ENCODE peak calls at places on chromosomes 4 and X, in five cellular contexts. One of them, this sample, is unnamed.

GRCh38 chr4:8502836-8503585 is 62.4 kb downstream of the TRMT44 start:
- DNase-seq in K562: no peak
- DNase-seq in kidney: no peak
- DNase-seq in HCT116: no peak
- DNase-seq in GM23248: no peak
- DNase-seq in this sample: no peak

GRCh38 chr4:27048350-27049100 is 187.9 kb downstream of the STIM2 start:
- DNase-seq in K562: peak; percentile 65
- DNase-seq in GM23248: peak; percentile 61
- DNase-seq in kidney: no peak
- DNase-seq in HCT116: peak; percentile 21
- DNase-seq in this sample: no peak

GRCh38 chr4:86498560-86499166 is 95.5 kb upstream of the PTPN13 start:
- DNase-seq in K562: peak; percentile 34
- DNase-seq in GM23248: peak; percentile 79
- DNase-seq in kidney: no peak
- DNase-seq in HCT116: peak; percentile 47
- DNase-seq in this sample: no peak

GRCh38 chr4:32706893-32707292 is 1986.7 kb downstream of the PCDH7 start:
- DNase-seq in GM23248: no peak
- DNase-seq in HCT116: no peak
- DNase-seq in kidney: no peak
- DNase-seq in K562: no peak
- DNase-seq in this sample: no peak

GRCh38 chrX:154136627-154137161 is 7.3 kb upstream of the OPN1LW start:
- DNase-seq in kidney: peak; percentile 88
- DNase-seq in HCT116: peak; percentile 21
- DNase-seq in K562: peak; percentile 81
- DNase-seq in GM23248: peak; percentile 73
- DNase-seq in this sample: peak; percentile 80

GRCh38 chrX:130869239-130869638 is 33.8 kb downstream of the ENOX2 start:
- DNase-seq in HCT116: no peak
- DNase-seq in GM23248: peak; percentile 60
- DNase-seq in K562: no peak
- DNase-seq in kidney: no peak
- DNase-seq in this sample: no peak

GRCh38 chr4:93080316-93080715 is 748.2 kb upstream of the ATOH1 start:
- DNase-seq in HCT116: no peak
- DNase-seq in kidney: no peak
- DNase-seq in K562: no peak
- DNase-seq in GM23248: no peak
- DNase-seq in this sample: no peak

GRCh38 chrX:42978655-42979379 is 200.9 kb upstream of the PPP1R2C start:
- DNase-seq in kidney: no peak
- DNase-seq in K562: no peak
- DNase-seq in HCT116: no peak
- DNase-seq in GM23248: no peak
- DNase-seq in this sample: no peak

GRCh38 chrX:54640721-54641120 is 110.7 kb downstream of the GNL3L start:
- DNase-seq in GM23248: peak; percentile 5
- DNase-seq in kidney: no peak
- DNase-seq in K562: no peak
- DNase-seq in HCT116: no peak
- DNase-seq in this sample: no peak

GRCh38 chr4:147848634-147849033 is 116.7 kb downstream of the ARHGAP10 start:
- DNase-seq in kidney: no peak
- DNase-seq in HCT116: no peak
- DNase-seq in GM23248: no peak
- DNase-seq in K562: no peak
- DNase-seq in this sample: no peak

GRCh38 chr4:106486533-106486932 is 118.0 kb upstream of the GIMD1 start:
- DNase-seq in HCT116: no peak
- DNase-seq in K562: no peak
- DNase-seq in kidney: no peak
- DNase-seq in GM23248: peak; percentile 45
- DNase-seq in this sample: no peak

GRCh38 chrX:46626566-46626965 is 53.0 kb downstream of the CHST7 start:
- DNase-seq in GM23248: no peak
- DNase-seq in K562: no peak
- DNase-seq in HCT116: no peak
- DNase-seq in kidney: no peak
- DNase-seq in this sample: no peak

GRCh38 chr4:122772311-122772710 is 39.8 kb downstream of the BBS12 start:
- DNase-seq in K562: no peak
- DNase-seq in HCT116: no peak
- DNase-seq in kidney: no peak
- DNase-seq in GM23248: peak; percentile 73
- DNase-seq in this sample: no peak

GRCh38 chr4:138521809-138522208 is 279.7 kb upstream of the SLC7A11 start:
- DNase-seq in K562: no peak
- DNase-seq in GM23248: no peak
- DNase-seq in HCT116: no peak
- DNase-seq in kidney: no peak
- DNase-seq in this sample: no peak

GRCh38 chr4:159983080-159983479 is 880.2 kb downstream of the RAPGEF2 start:
- DNase-seq in K562: no peak
- DNase-seq in GM23248: no peak
- DNase-seq in HCT116: no peak
- DNase-seq in kidney: no peak
- DNase-seq in this sample: no peak

GRCh38 chr4:180407273-180407885 is 1835.8 kb upstream of the TENM3 start:
- DNase-seq in K562: no peak
- DNase-seq in kidney: no peak
- DNase-seq in GM23248: no peak
- DNase-seq in HCT116: no peak
- DNase-seq in this sample: no peak

GRCh38 chr4:113761682-113762060 is at the start of gene CAMK2D:
- DNase-seq in kidney: peak; percentile 96
- DNase-seq in K562: no peak
- DNase-seq in GM23248: peak; percentile 82
- DNase-seq in HCT116: peak; percentile 80
- DNase-seq in this sample: peak; percentile 67

GRCh38 chrX:71909956-71910355 is 689 bp upstream of the NHSL2 start:
- DNase-seq in kidney: peak; percentile 61
- DNase-seq in K562: no peak
- DNase-seq in HCT116: no peak
- DNase-seq in GM23248: peak; percentile 52
- DNase-seq in this sample: peak; percentile 65

GRCh38 chrX:2508648-2509335 is 8.0 kb upstream of the DHRSX start:
- DNase-seq in HCT116: no peak
- DNase-seq in K562: no peak
- DNase-seq in kidney: no peak
- DNase-seq in GM23248: no peak
- DNase-seq in this sample: no peak

GRCh38 chr4:169256101-169256612 is 14.6 kb downstream of the SH3RF1 start:
- DNase-seq in GM23248: peak; percentile 80
- DNase-seq in K562: no peak
- DNase-seq in HCT116: no peak
- DNase-seq in kidney: no peak
- DNase-seq in this sample: no peak

GRCh38 chrX:145002776-145003175 is 244.5 kb upstream of the SPANXN1 start:
- DNase-seq in GM23248: peak; percentile 1
- DNase-seq in K562: no peak
- DNase-seq in kidney: no peak
- DNase-seq in HCT116: no peak
- DNase-seq in this sample: no peak

GRCh38 chr4:138078751-138079150 is 163.4 kb downstream of the SLC7A11 start:
- DNase-seq in GM23248: no peak
- DNase-seq in HCT116: no peak
- DNase-seq in K562: no peak
- DNase-seq in kidney: no peak
- DNase-seq in this sample: no peak

GRCh38 chrX:49282647-49283011 is 13.0 kb downstream of the PPP1R3F start:
- DNase-seq in HCT116: peak; percentile 13
- DNase-seq in K562: peak; percentile 62
- DNase-seq in kidney: no peak
- DNase-seq in GM23248: peak; percentile 60
- DNase-seq in this sample: peak; percentile 53

GRCh38 chrX:109384569-109385174 is 97.2 kb downstream of the GUCY2F start:
- DNase-seq in K562: peak; percentile 9
- DNase-seq in HCT116: no peak
- DNase-seq in kidney: no peak
- DNase-seq in GM23248: peak; percentile 49
- DNase-seq in this sample: no peak

GRCh38 chr4:183563874-183564273 is 59.0 kb downstream of the ING2 start:
- DNase-seq in GM23248: peak; percentile 57
- DNase-seq in kidney: no peak
- DNase-seq in K562: no peak
- DNase-seq in HCT116: no peak
- DNase-seq in this sample: no peak

GRCh38 chr4:74487771-74488170 is 42.8 kb downstream of the AREG start:
- DNase-seq in HCT116: no peak
- DNase-seq in kidney: no peak
- DNase-seq in GM23248: no peak
- DNase-seq in K562: no peak
- DNase-seq in this sample: no peak

GRCh38 chr4:3642806-3643517 is 110.7 kb upstream of the LRPAP1 start:
- DNase-seq in kidney: peak; percentile 53
- DNase-seq in GM23248: no peak
- DNase-seq in K562: no peak
- DNase-seq in HCT116: no peak
- DNase-seq in this sample: no peak

GRCh38 chr4:10074767-10075105 is 41.9 kb downstream of the WDR1 start:
- DNase-seq in HCT116: no peak
- DNase-seq in K562: peak; percentile 40
- DNase-seq in kidney: no peak
- DNase-seq in GM23248: peak; percentile 84
- DNase-seq in this sample: no peak

GRCh38 chr4:54585321-54586000 is 72.3 kb upstream of the KIT start:
- DNase-seq in kidney: no peak
- DNase-seq in GM23248: peak; percentile 84
- DNase-seq in HCT116: no peak
- DNase-seq in K562: peak; percentile 60
- DNase-seq in this sample: no peak

GRCh38 chr4:74223801-74224200 is 65.9 kb downstream of the MTHFD2L start:
- DNase-seq in GM23248: peak; percentile 88
- DNase-seq in K562: no peak
- DNase-seq in kidney: no peak
- DNase-seq in HCT116: no peak
- DNase-seq in this sample: no peak

GRCh38 chr4:72679666-72680065 is 110.6 kb upstream of the ADAMTS3 start:
- DNase-seq in HCT116: no peak
- DNase-seq in GM23248: no peak
- DNase-seq in kidney: no peak
- DNase-seq in K562: no peak
- DNase-seq in this sample: peak; percentile 73

GRCh38 chrX:13506574-13506973 is 62.8 kb upstream of the EGFL6 start:
- DNase-seq in GM23248: peak; percentile 60
- DNase-seq in kidney: no peak
- DNase-seq in K562: peak; percentile 54
- DNase-seq in HCT116: peak; percentile 28
- DNase-seq in this sample: no peak

GRCh38 chrX:105564536-105564935 is 257.8 kb upstream of the NRK start:
- DNase-seq in K562: no peak
- DNase-seq in GM23248: no peak
- DNase-seq in HCT116: no peak
- DNase-seq in kidney: no peak
- DNase-seq in this sample: no peak

GRCh38 chr4:20859097-20859781 is 159.0 kb downstream of the PACRGL start:
- DNase-seq in kidney: no peak
- DNase-seq in K562: no peak
- DNase-seq in HCT116: no peak
- DNase-seq in GM23248: no peak
- DNase-seq in this sample: no peak

GRCh38 chr4:77026322-77026704 is 49.5 kb downstream of the CCNI start:
- DNase-seq in HCT116: no peak
- DNase-seq in GM23248: no peak
- DNase-seq in K562: no peak
- DNase-seq in kidney: no peak
- DNase-seq in this sample: no peak
- H3K9ac ChIP-seq in HCT116: no peak overlapping the region
- H3K9ac ChIP-seq in GM23248: peak overlapping the region; percentile 45
- H3K9ac ChIP-seq in K562: no peak overlapping the region
- H3K9ac ChIP-seq in kidney: no peak overlapping the region
- H3K9ac ChIP-seq in this sample: no peak overlapping the region

DNA sequence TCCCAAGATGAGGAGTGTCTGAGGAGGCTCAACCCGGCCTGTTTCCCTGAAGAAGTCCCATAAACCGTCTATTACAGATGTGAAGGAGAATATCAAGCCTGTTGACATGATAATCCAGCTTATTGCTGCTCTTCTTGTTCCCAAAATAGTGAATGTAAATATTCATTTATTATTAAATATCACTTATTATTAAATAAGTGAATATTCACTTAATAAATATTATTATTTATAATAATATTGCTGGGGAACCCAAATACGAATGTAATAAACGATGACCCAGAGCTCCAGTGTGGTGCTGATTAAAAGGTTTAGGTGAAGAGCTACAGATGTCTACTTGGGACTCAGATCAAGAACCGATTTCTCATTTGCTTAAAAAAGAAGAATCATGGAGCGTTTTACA is 23.8 kb upstream of the SORBS2 start:
- DNase-seq in K562: no peak
- DNase-seq in kidney: no peak
- DNase-seq in HCT116: no peak
- DNase-seq in GM23248: no peak
- DNase-seq in this sample: no peak
- H3K9ac ChIP-seq in K562: no peak overlapping the region
- H3K9ac ChIP-seq in kidney: no peak overlapping the region
- H3K9ac ChIP-seq in HCT116: no peak overlapping the region
- H3K9ac ChIP-seq in GM23248: no peak overlapping the region
- H3K9ac ChIP-seq in this sample: no peak overlapping the region

DNA sequence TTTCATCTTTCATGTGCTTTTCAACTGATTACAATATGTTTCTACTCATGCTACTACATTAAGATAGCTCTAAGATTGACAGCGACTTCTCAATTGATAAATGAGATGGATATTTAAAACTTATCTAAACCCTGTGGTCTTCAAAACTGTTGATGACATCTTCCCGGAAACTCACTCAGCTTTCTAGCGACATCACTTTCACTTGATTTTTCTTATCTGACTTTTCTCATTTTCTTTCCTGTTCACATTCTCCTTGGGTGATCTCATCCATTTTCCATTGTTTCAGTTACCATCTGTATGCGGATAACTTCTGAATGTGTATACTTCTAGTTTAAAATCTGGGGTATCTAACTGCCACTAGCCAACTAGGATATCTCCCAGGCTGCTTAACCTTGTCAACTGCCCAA is 3.1 kb downstream of the POLR2B start:
- DNase-seq in K562: peak; percentile 27
- DNase-seq in GM23248: peak; percentile 55
- DNase-seq in HCT116: no peak
- DNase-seq in kidney: no peak
- DNase-seq in this sample: no peak
- H3K9ac ChIP-seq in K562: peak overlapping the region; percentile 39
- H3K9ac ChIP-seq in GM23248: peak overlapping the region; percentile 14
- H3K9ac ChIP-seq in HCT116: no peak overlapping the region
- H3K9ac ChIP-seq in kidney: no peak overlapping the region
- H3K9ac ChIP-seq in this sample: no peak overlapping the region

DNA sequence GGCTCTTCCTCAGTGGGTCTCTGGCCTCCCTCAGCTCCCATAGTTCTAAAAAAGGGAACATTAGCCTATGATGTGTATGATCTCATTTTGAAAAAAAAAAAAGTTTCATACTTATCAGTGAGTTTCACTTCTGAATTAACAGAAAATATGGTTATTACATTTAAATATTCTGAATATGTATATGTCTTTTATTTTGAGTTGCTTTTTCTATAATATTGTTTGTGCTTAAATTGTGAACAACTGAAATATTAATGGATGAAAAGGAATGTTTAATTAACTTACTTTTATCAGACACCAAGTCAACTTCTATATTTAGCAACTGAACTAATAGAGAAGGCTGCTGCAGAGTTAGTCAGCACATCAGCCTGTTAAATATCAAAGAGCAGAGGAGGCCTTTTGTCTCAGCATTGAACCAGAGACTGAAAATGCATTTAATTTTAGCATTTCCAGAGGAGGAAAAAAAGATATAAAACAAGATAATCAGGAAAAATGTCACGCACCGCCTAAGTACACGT is 20.4 kb upstream of the FHL1 start:
- DNase-seq in K562: no peak
- DNase-seq in HCT116: no peak
- DNase-seq in kidney: no peak
- DNase-seq in GM23248: peak; percentile 65
- DNase-seq in this sample: no peak
- H3K9ac ChIP-seq in K562: no peak overlapping the region
- H3K9ac ChIP-seq in HCT116: no peak overlapping the region
- H3K9ac ChIP-seq in kidney: no peak overlapping the region
- H3K9ac ChIP-seq in GM23248: peak overlapping the region; percentile 14
- H3K9ac ChIP-seq in this sample: no peak overlapping the region